ENCODE peak calls at places on chromosomes 16 and 17, in four cellular contexts. U is WTC11, K is adrenal gland, D is HCT116. A is an unnamed sample.

GRCh38 chr16:87411375-87412271 is 19.5 kb downstream of the MAP1LC3B start:
- DNase-seq in U (no peak), K (no peak), D (no peak), A (no peak)

GRCh38 chr17:41972571-41973411 is 6.2 kb downstream of the CNP start:
- DNase-seq in U (no peak), K (peak), D (no peak), A (no peak)

GRCh38 chr17:234163-235047 is 53.0 kb upstream of the DOC2B start:
- DNase-seq in U (peak), K (no peak), D (no peak), A (no peak)

GRCh38 chr17:4479982-4480751 is 18.5 kb upstream of the SPNS2 start:
- DNase-seq in U (no peak), K (no peak), D (no peak), A (no peak)

GRCh38 chr17:56595831-56596740 is 2.6 kb downstream of the NOG start:
- DNase-seq in U (peak), K (peak), D (no peak), A (peak)

GRCh38 chr16:19400709-19401108 is 17.0 kb upstream of the TMC5 start:
- DNase-seq in U (peak), K (peak), D (no peak), A (no peak)

GRCh38 chr16:73006021-73006420 is 41.9 kb downstream of the ZFHX3 start:
- DNase-seq in U (no peak), K (no peak), D (no peak), A (no peak)

GRCh38 chr17:70938311-70938710 is 769.0 kb downstream of the KCNJ2 start:
- DNase-seq in U (no peak), K (no peak), D (no peak), A (no peak)

GRCh38 chr16:67150058-67150832 is 553 bp downstream of the B3GNT9 start:
- DNase-seq in U (peak), K (peak), D (no peak), A (peak)

GRCh38 chr17:68356520-68356919 is 65.2 kb downstream of the ARSG start:
- DNase-seq in U (no peak), K (no peak), D (no peak), A (no peak)

GRCh38 chr16:69469807-69470561 is 45.6 kb downstream of the CYB5B start:
- DNase-seq in U (no peak), K (no peak), D (no peak), A (no peak)

DNA sequence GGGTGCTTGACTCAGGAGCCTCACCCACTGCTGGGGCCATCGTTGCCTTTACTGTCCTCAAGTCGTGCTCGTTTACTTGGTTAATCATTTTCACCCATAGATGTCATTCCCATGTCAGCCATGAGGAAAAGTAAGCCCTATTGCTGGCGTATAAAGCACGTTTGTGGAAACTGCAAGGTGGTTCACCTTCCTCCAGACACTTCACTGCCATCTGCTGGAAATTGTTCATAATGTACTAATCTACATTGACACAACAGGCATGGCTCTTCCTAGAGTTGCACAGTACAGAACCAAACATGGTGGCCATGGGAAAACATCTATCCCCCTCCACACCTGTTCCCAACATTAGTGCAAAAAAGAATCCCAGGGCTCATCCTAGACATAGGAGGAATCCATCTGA is 116.6 kb downstream of the ZNF18 start:
- DNase-seq in U (no peak), K (no peak), D (peak), A (no peak)
- TF ChIP-seq CTCF in U (no peak), K (no peak), D (no peak), A (peak)

DNA sequence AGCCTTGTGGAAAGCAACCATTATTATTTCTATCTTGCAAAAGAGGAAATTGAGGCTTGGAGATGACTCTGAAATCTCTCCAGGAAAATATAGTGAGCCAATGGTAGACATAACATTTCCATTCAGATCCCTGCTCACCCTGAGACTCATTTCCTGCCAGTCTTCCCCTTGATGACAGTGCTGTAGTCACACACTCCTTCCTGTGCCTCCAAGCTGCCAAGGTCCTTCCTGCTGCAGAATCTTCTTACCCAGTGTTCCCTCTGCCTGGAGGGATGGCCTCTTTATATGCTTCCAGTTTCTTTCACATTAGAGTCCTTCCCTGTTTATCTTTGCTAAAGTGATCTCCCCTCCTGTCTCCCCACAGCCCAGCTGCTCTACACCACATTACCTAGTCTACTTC is 648.1 kb downstream of the TOX3 start:
- DNase-seq in U (no peak), K (no peak), D (no peak), A (no peak)
- TF ChIP-seq CTCF in U (no peak), K (no peak), D (no peak), A (no peak)

GRCh38 chr17:7716901-7717755 is at the start of gene DNAH2:
- DNase-seq in U (peak), K (peak), D (peak), A (peak)
- TF ChIP-seq CTCF in U (no peak), K (peak), D (peak), A (no peak)

DNA sequence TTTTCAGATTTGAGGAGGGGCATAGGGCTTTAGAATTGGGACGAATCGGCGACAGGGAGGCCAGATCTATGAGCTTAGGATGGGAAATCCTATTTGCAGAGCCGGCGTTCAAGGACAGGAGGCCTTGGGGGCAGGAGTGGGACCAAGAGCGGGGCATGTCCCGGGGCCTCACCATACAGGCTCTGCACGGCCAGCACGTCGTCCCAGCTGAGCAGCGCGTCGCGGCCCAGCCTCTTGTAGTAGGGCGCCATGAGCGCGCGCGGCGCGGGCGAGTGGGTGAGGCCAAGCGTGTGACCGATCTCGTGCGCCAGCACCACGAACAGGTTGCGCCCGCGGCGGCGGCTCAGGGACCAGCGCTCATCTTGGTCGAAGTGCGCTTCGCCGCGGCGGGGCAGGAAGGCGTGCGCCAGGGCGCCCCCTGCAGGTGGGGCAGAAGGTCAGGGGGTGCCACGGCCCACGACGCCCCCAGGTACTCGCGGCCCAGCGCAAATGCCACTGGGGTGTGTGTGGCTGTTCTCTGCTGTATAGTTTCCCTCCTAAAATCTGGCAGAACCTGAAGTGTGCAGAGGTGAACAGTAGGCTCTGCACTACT is 9.3 kb downstream of the C17orf50 start:
- DNase-seq in U (no peak), K (no peak), D (no peak), A (no peak)
- TF ChIP-seq CTCF in U (peak), K (no peak), D (no peak), A (peak)

GRCh38 chr17:58534331-58534730 is 19.9 kb upstream of the MTMR4 start:
- DNase-seq in U (no peak), K (no peak), D (no peak), A (no peak)
- TF ChIP-seq CTCF in U (no peak), K (no peak), D (no peak), A (no peak)